ENCODE peak calls at places on chromosome 1, in four cellular contexts. X, H, W and K are unnamed samples. For H3K4me1, the result is how much of the 10 kb centered on the place peaks cover.

GRCh38 chr1:15998929-15999328 is 5.1 kb upstream of the SRARP start:
- DNase-seq in X (no peak), H (peak), W (no peak), K (no peak)

GRCh38 chr1:6003568-6004411 is 11.6 kb upstream of the NPHP4 start:
- DNase-seq in X (no peak), H (peak), W (no peak), K (no peak)

GRCh38 chr1:176733661-176734060 is 270.7 kb downstream of the PAPPA2 start:
- DNase-seq in X (no peak), H (no peak), W (no peak), K (no peak)

GRCh38 chr1:6025269-6026094 is 20.2 kb upstream of the KCNAB2 start:
- DNase-seq in X (no peak), H (no peak), W (no peak), K (peak)

GRCh38 chr1:65310078-65310587 is 790 bp downstream of the DNAJC6 start:
- DNase-seq in X (no peak), H (no peak), W (no peak), K (peak)

GRCh38 chr1:222757673-222758268 is 20.8 kb downstream of the FAM177B start:
- DNase-seq in X (no peak), H (peak), W (no peak), K (no peak)

GRCh38 chr1:109979489-109980091 is 5.0 kb upstream of the AHCYL1 start:
- DNase-seq in X (peak), H (peak), W (no peak), K (no peak)

GRCh38 chr1:76425843-76426145 is 351.2 kb downstream of the ST6GALNAC3 start:
- DNase-seq in X (no peak), H (no peak), W (no peak), K (no peak)

GRCh38 chr1:85245456-85245855 is 14.0 kb downstream of the C1orf52 start:
- DNase-seq in X (no peak), H (no peak), W (no peak), K (no peak)

DNA sequence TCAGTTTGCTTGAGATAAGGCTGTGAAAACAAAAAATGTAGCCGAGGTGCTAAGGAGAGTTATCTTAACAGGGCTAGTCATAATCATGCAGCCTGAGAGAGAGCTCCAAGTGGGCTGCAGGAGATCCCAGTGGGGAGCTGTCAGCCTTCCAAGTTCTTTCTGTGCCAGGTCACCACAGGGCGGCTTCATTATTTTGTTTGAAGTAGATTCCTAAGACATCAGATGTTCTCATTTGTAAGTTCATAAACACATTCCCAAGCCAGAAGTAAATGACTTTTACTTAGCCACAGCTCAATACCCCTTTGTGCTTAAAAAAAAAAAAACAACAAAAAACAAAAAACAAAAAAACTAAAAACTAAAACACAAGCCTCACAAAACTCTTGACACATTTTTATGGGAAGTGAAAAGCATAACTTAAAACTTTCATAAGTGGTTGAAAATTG is 8.5 kb downstream of the CDC14A start:
- DNase-seq in X (no peak), H (no peak), W (no peak), K (no peak)
- H3K4me1 ChIP-seq in X (under half), H (under half), W (under half), K (under half)

GRCh38 chr1:23558872-23559135 is 497 bp downstream of the ID3 start:
- DNase-seq in X (no peak), H (no peak), W (no peak), K (no peak)

GRCh38 chr1:23559985-23560755 is 869 bp upstream of the ID3 start:
- DNase-seq in X (no peak), H (no peak), W (no peak), K (no peak)

GRCh38 chr1:23558140-23558871 is 995 bp downstream of the ID3 start:
- DNase-seq in X (no peak), H (peak), W (peak), K (peak)

GRCh38 chr1:23557471-23558124 is 1.7 kb downstream of the ID3 start:
- DNase-seq in X (no peak), H (no peak), W (no peak), K (no peak)

GRCh38 chr1:23559136-23559984 is at the start of gene ID3:
- DNase-seq in X (peak), H (peak), W (peak), K (peak)
- H3K4me1 ChIP-seq in X (half or more), H (under half), W (under half), K (half or more)

DNA sequence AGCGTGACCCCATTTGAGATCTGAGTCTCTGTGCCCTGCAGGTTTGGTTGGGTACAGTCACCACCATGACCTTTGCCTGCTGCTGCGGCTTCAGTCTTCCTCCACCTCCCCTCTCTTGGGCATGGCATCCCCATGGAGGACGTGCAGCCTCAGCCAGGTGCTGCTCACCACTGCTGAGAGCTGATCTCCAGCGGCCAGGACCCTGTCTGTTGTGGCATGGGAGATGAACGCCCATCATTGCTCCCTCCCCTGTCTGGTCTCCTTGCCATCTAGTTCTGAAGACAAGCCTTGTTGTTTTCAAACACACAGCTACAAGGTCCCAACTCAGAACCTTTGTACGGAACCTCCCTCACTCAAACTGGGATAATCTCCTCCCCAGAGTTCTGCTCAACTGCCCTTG is 19.2 kb upstream of the PKP1 start:
- DNase-seq in X (no peak), H (no peak), W (peak), K (no peak)
- H3K4me1 ChIP-seq in X (under half), H (under half), W (under half), K (under half)

GRCh38 chr1:232880354-232880753 is 70.1 kb upstream of the NTPCR start:
- DNase-seq in X (peak), H (no peak), W (no peak), K (no peak)

GRCh38 chr1:232886304-232886703 is 64.1 kb upstream of the NTPCR start:
- DNase-seq in X (no peak), H (no peak), W (no peak), K (no peak)

GRCh38 chr1:232884262-232884661 is 66.1 kb upstream of the NTPCR start:
- DNase-seq in X (no peak), H (no peak), W (no peak), K (no peak)
- H3K4me1 ChIP-seq in X (under half), H (under half), W (under half), K (under half)

GRCh38 chr1:160630523-160631087 is 16.2 kb downstream of the SLAMF1 start:
- DNase-seq in X (no peak), H (no peak), W (no peak), K (peak)
- H3K4me1 ChIP-seq in X (under half), H (under half), W (under half), K (under half)

DNA sequence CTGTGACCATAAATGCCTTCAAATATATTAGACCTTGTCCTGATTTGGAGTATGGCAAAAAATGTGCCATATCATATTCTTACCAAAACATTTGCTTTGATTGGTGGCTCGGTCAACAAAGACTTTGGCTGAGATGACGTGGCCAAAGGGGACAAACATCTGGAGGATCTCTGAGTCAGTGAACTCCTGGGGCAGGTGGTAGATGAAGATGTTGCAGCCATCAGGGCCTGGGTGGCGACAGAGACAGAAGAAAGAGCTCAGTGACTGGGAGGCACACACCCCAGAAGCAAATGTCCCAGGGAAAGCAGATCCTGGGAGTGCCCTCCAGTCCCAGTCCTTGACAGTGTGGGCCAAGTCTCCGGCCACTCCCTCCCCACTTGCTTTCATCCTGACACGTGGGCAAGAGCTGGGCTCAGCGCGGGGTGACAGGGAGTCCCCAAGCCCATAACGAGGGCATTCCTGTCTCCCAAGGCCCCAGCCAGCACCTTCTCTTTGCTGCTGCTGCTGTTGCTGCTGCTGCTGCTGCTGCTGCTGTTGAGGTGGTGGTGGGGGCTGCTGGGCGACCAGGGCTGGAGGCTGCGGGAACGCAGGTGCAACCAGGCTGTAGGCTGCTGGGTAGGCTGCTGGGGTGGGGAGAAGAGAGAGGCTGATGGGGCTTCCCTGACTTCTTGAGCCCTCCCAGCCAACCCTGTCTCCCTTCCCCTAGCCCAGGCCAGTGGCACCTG is 10.7 kb downstream of the CELF3 start:
- DNase-seq in X (no peak), H (no peak), W (no peak), K (no peak)
- H3K4me1 ChIP-seq in X (under half), H (under half), W (under half), K (under half)

DNA sequence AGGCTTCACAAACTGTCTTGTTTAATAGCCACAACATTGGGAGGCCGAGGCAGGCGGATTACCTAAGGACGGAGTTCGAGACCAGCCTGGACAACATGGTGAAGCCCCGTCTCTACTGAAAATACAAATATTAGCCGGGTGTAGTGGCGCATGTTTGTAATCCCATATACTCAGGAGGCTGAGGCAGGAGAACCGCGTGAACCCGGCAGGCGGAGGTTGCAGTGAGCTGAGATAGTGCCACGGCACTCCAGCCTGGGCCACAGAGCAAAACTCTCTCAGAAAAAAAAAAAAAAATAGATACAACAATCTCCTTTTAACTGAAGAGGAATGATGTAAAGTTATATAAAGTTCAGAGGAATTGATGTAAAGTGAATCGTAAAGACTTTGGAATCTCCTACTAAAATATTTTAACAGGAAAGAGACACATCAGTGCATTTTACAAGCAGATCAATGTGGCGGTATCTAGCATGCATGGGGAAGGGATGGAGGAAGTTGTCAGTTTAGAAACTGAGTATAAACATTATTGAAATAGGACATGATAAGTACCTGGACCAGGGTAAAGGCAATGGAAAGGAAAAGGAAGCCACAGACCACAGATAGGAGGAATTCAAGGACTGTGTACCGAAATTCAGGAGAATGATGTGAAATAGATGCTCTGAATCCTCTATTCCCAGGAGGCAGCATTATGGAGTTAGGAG is 41.5 kb downstream of the PTPRC start:
- DNase-seq in X (no peak), H (no peak), W (no peak), K (no peak)
- H3K4me1 ChIP-seq in X (under half), H (under half), W (under half), K (under half)

GRCh38 chr1:22710688-22711024 is at the start of gene EPHB2:
- DNase-seq in X (peak), H (no peak), W (peak), K (no peak)
- H3K4me1 ChIP-seq in X (under half), H (under half), W (under half), K (under half)

GRCh38 chr1:40878906-40879305 is 16.7 kb upstream of the CITED4 start:
- DNase-seq in X (no peak), H (no peak), W (no peak), K (no peak)

GRCh38 chr1:40876436-40876761 is 14.2 kb upstream of the CITED4 start:
- DNase-seq in X (no peak), H (no peak), W (no peak), K (no peak)

GRCh38 chr1:40876891-40877290 is 14.7 kb upstream of the CITED4 start:
- DNase-seq in X (no peak), H (no peak), W (no peak), K (no peak)

GRCh38 chr1:40879487-40880175 is 17.5 kb upstream of the CITED4 start:
- DNase-seq in X (no peak), H (no peak), W (no peak), K (no peak)

DNA sequence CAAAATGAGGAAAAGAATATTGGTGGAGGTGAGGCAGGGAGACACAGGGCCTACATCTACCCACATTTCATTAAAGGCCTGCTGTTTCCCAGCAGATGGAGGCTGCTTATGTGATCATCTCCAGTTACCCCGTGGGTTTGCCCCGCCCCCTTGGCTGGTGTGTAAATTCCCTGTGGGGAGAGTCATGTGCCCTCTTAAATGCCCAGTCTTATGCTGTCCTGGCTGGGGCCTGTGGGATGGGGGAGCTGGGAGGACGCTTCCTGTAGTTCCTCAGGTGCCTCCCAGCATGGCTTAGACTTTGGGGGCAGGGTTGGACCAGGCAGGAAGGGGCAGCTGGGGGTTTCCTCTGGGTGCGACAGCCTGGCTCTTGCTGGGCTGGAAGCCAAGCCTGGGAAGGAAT is 15.5 kb upstream of the CITED4 start:
- DNase-seq in X (no peak), H (peak), W (peak), K (no peak)
- H3K4me1 ChIP-seq in X (under half), H (under half), W (under half), K (under half)

GRCh38 chr1:90725341-90725960 is 8.3 kb upstream of the BARHL2 start:
- DNase-seq in X (no peak), H (no peak), W (no peak), K (no peak)
- H3K4me1 ChIP-seq in X (under half), H (under half), W (under half), K (under half)